ENCODE peak calls at places on chromosomes 12 and 14, in four cellular contexts. N, R, G and I are unnamed samples.

GRCh38 chr14:48690349-48690748 is 895.8 kb downstream of the RPS29 start:
- DNase-seq in N (no peak), R (no peak), G (no peak), I (no peak)

GRCh38 chr14:90061849-90062794 is at the start of gene KCNK13:
- DNase-seq in N (no peak), R (no peak), G (no peak), I (no peak)

GRCh38 chr12:55862286-55862685 is 19.6 kb upstream of the MMP19 start:
- DNase-seq in N (no peak), R (no peak), G (no peak), I (no peak)

GRCh38 chr12:124428136-124428791 is 133.4 kb downstream of the RFLNA start:
- DNase-seq in N (no peak), R (no peak), G (no peak), I (no peak)

GRCh38 chr12:67748761-67749075 is 100.2 kb downstream of the DYRK2 start:
- DNase-seq in N (no peak), R (no peak), G (no peak), I (no peak)

GRCh38 chr14:69490219-69490918 is 5.8 kb downstream of the PLEKHD1 start:
- DNase-seq in N (no peak), R (no peak), G (no peak), I (no peak)

GRCh38 chr12:3342051-3342450 is 149.0 kb upstream of the PRMT8 start:
- DNase-seq in N (peak; percentile 9), R (no peak), G (no peak), I (peak; percentile 21)

GRCh38 chr14:100534528-100535286 is 52.5 kb downstream of the BEGAIN start:
- DNase-seq in N (no peak), R (no peak), G (no peak), I (no peak)

GRCh38 chr14:105876829-105877228 is 350.4 kb downstream of the TMEM121 start:
- DNase-seq in N (no peak), R (no peak), G (no peak), I (no peak)

GRCh38 chr14:93926873-93927571 is at the start of gene FAM181A:
- DNase-seq in N (no peak), R (no peak), G (no peak), I (no peak)

GRCh38 chr12:132543298-132544172 is 53.6 kb downstream of the FBRSL1 start:
- DNase-seq in N (peak; percentile 29), R (no peak), G (no peak), I (no peak)

GRCh38 chr14:21107360-21107781 is 6.5 kb downstream of the TMEM253 start:
- DNase-seq in N (peak; percentile 31), R (no peak), G (no peak), I (no peak)

DNA sequence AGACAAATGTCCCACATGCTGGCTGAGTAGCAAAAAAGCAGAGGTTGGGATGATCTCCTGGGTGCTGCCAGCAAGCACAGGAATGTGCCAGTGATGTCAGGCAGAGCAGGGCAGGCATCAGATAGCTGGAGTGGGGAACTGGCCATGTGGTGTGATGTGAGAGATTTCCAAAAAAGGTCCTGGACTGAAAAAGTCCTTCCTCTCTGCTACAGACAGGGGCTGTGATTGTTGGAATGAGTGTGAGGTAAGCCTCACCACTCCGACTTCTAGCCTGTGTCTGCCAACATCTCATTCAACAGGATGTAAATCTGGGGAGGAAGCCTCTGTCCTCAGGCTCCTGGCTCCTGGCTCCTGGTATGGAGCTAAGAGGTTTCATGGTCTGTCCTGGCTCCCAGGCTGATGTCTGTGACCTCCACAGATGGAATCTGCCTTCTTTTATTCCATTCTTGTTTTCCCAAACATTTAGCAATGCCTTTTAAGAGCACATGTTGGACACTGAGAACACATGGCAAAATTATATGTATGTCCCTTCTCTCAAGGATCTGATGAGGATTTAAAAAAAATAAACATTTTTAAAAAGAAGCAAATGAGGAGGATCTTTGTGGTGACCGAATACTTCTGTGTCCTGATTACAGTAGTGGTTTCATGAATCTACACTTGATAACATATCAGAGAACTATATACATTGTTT is 50.1 kb upstream of the STK38L start:
- DNase-seq in N (no peak), R (no peak), G (no peak), I (no peak)
- TF ChIP-seq ATF2 in N (no peak), R (no peak), G (no peak), I (no peak)

GRCh38 chr12:89236237-89236636 is 116.1 kb downstream of the DUSP6 start:
- DNase-seq in N (no peak), R (no peak), G (no peak), I (no peak)

GRCh38 chr12:89238593-89238992 is 113.7 kb downstream of the DUSP6 start:
- DNase-seq in N (no peak), R (no peak), G (no peak), I (no peak)

GRCh38 chr12:89237763-89238162 is 114.5 kb downstream of the DUSP6 start:
- DNase-seq in N (no peak), R (no peak), G (no peak), I (no peak)

GRCh38 chr12:89235189-89235993 is 116.9 kb downstream of the DUSP6 start:
- DNase-seq in N (no peak), R (no peak), G (no peak), I (no peak)

GRCh38 chr12:89236748-89237428 is 115.4 kb downstream of the DUSP6 start:
- DNase-seq in N (no peak), R (no peak), G (no peak), I (no peak)
- TF ChIP-seq POLR2AphosphoS5 in N (no peak), R (no peak), G (no peak), I (no peak)

DNA sequence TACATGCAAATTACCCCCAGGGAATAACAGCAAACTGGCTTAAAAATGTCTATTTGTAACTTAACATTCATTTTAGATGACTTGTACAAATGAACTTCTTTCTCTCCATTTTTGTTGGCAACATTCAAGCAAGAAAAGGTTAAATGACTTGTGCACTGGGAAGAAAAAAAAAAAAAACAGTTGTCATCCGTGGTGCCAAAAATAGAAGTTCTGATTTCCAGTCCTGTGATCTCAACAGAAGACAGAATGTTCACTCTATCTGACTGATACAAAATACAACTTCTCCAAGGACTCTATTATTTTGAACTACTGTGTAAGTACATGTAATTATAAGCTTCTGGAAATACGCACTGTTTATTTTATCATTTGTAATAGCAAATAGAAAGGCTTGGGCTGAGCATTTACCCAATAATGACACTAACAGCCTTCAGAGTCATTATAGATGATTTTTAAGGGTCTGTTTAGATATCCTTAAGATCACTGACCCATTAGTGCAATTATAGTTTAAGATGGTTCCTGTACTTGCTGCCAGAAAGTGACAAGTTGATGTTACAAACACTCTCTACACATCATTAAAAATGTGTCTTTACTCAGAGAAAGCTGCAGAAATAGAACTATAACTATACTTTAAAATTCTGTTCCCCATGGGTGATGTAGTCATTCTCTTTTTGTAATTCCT is 59.9 kb downstream of the LIN7A start:
- DNase-seq in N (no peak), R (no peak), G (no peak), I (no peak)
- TF ChIP-seq CBX5 in N (no peak), R (no peak), G (no peak), I (no peak)

DNA sequence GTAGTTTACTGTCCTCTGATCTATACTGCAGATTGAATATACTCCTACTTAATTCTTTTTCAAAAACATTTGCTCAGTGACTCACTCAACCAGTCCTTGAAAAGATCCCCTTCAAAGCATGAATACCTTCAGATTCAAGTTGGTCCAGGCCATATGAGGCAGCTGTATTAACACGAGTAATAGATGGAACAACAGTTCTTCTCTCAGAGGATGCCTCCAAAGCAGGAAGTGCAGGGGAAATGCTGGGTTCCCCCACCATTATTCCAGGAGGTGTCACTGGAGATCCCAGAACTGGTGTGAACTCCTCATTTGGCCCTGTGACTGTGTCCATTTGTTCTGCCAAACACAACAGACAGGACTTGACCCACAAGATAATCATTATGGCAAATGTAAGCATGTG is 20.6 kb downstream of the ARMH4 start:
- DNase-seq in N (no peak), R (peak; percentile 31), G (no peak), I (no peak)
- TF ChIP-seq ATF2 in N (no peak), R (no peak), G (no peak), I (no peak)

DNA sequence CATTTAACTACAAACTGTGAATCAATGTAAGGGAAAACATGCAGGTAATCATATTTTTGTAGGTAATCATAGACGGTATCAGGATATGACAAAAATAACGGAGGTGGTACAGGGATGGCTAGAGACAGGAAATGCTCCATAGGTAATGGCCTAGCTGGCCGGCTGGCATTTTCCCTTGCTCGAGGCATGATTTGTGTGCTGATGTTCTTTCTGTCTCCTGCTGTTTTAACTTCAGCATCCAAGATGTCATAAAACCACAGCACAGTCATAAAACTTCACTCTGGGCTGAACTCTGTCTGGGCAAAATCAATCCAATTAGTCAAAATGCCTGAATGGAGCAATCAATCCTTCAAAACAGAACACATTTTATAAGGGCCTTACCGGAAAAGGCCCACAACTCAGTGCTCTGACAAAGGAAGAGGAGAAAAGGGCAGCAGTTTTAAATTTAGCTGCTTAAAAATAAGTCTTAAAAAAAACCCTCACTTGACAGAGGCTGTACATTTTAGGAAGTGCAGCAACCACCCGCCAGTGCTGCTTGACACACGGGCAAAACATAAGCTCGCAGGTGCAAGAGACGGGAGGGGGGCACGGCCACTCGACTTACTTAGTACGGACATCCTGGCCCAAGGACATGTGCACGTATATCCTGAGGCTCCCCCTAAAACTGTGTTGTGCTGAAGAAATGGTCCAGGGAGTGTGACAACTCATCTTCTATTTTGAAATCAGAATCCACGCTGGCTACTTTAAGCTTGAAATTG is 40.5 kb upstream of the GPR68 start:
- DNase-seq in N (no peak), R (no peak), G (no peak), I (no peak)
- TF ChIP-seq POLR2AphosphoS5 in N (no peak), R (no peak), G (no peak), I (no peak)

GRCh38 chr14:36555998-36556743 is 26.2 kb downstream of the NKX2-8 start:
- DNase-seq in N (no peak), R (no peak), G (no peak), I (no peak)

GRCh38 chr14:36553650-36554260 is 28.7 kb downstream of the NKX2-8 start:
- DNase-seq in N (peak; percentile 38), R (peak; percentile 65), G (no peak), I (no peak)

GRCh38 chr14:36556811-36557433 is 25.5 kb downstream of the NKX2-8 start:
- DNase-seq in N (peak; percentile 36), R (peak; percentile 45), G (no peak), I (no peak)
- TF ChIP-seq CBX5 in N (no peak), R (no peak), G (no peak), I (no peak)

GRCh38 chr14:45526715-45527549 is 273.9 kb upstream of the MIS18BP1 start:
- DNase-seq in N (peak; percentile 5), R (peak; percentile 63), G (peak; percentile 1), I (peak; percentile 50)
- TF ChIP-seq ATF2 in N (no peak), R (no peak), G (no peak), I (no peak)

GRCh38 chr12:53062011-53062961 is 12.4 kb downstream of the TNS2 start:
- DNase-seq in N (no peak), R (no peak), G (no peak), I (no peak)
- TF ChIP-seq POLR2AphosphoS5 in N (no peak), R (no peak), G (no peak), I (no peak)

GRCh38 chr12:40587416-40587815 is 104.8 kb upstream of the CNTN1 start:
- DNase-seq in N (no peak), R (no peak), G (no peak), I (no peak)
- TF ChIP-seq CBX5 in N (no peak), R (no peak), G (no peak), I (no peak)